ENCODE peak calls at places on chromosomes 4 and X, in five cellular contexts. H is brain microvascular endothelial cell, Z is cardiac muscle cell, D is fibroblast of pulmonary artery, G is aorta. I is an unnamed sample.
A peak's percentile ranks its signal among the peaks of the same experiment; 100 is the strongest.

GRCh38 chr4:7687796-7688195 is 251.9 kb downstream of the AFAP1 start:
- DNase-seq in H (no peak), Z (no peak), D (no peak), G (no peak), I (no peak)

GRCh38 chr4:186726440-186727148 is 2.9 kb upstream of the FAT1 start:
- DNase-seq in H (peak; percentile 79), Z (peak; percentile 85), D (peak; percentile 79), G (peak; percentile 90), I (peak; percentile 61)

GRCh38 chr4:84673475-84674230 is 90.7 kb downstream of the CDS1 start:
- DNase-seq in H (peak; percentile 75), Z (no peak), D (peak; percentile 90), G (no peak), I (no peak)

GRCh38 chr4:151098191-151098590 is 1.2 kb upstream of the RPS3A start:
- DNase-seq in H (no peak), Z (no peak), D (no peak), G (no peak), I (no peak)

GRCh38 chr4:108192056-108192455 is 23.3 kb upstream of the LEF1 start:
- DNase-seq in H (no peak), Z (no peak), D (no peak), G (no peak), I (no peak)

GRCh38 chrX:105209406-105209805 is 11.1 kb downstream of the TEX13A start:
- DNase-seq in H (no peak), Z (no peak), D (no peak), G (no peak), I (no peak)

GRCh38 chrX:24145340-24146186 is 4.0 kb upstream of the ZFX start:
- DNase-seq in H (peak; percentile 9), Z (no peak), D (peak; percentile 38), G (no peak), I (no peak)

GRCh38 chr4:109671350-109671749 is 31.9 kb downstream of the CASP6 start:
- DNase-seq in H (no peak), Z (no peak), D (no peak), G (no peak), I (no peak)

GRCh38 chr4:32429151-32429550 is 1709.0 kb downstream of the PCDH7 start:
- DNase-seq in H (no peak), Z (no peak), D (peak; percentile 60), G (no peak), I (no peak)

GRCh38 chr4:3343358-3343757 is 50.5 kb downstream of the RGS12 start:
- DNase-seq in H (no peak), Z (no peak), D (no peak), G (no peak), I (no peak)

GRCh38 chr4:94757192-94758140 is at the start of gene BMPR1B:
- DNase-seq in H (peak; percentile 46), Z (peak; percentile 74), D (peak; percentile 64), G (peak; percentile 83), I (peak; percentile 79)

GRCh38 chr4:52959545-52959944 is 97.4 kb downstream of the RASL11B start:
- DNase-seq in H (no peak), Z (no peak), D (peak; percentile 44), G (no peak), I (no peak)

GRCh38 chrX:352582-353314 is 34.0 kb downstream of the PPP2R3B start:
- DNase-seq in H (no peak), Z (no peak), D (no peak), G (peak; percentile 67), I (no peak)

GRCh38 chrX:134025986-134026731 is 40.8 kb upstream of the GPC3 start:
- DNase-seq in H (no peak), Z (peak; percentile 22), D (no peak), G (no peak), I (peak; percentile 59)

GRCh38 chr4:79964020-79964714 is 108.9 kb downstream of the ANTXR2 start:
- DNase-seq in H (no peak), Z (no peak), D (no peak), G (no peak), I (no peak)

GRCh38 chrX:124093222-124093621 is 131.7 kb downstream of the STAG2 start:
- DNase-seq in H (no peak), Z (no peak), D (no peak), G (no peak), I (no peak)

GRCh38 chrX:1442016-1442665 is 10.6 kb downstream of the ASMTL start:
- DNase-seq in H (no peak), Z (no peak), D (no peak), G (peak; percentile 46), I (no peak)

GRCh38 chr4:106365613-106366012 is 3.0 kb downstream of the GIMD1 start:
- DNase-seq in H (peak; percentile 83), Z (peak; percentile 44), D (peak; percentile 92), G (no peak), I (no peak)

GRCh38 chr4:146445198-146446150 is 76.3 kb downstream of the SLC10A7 start:
- DNase-seq in H (no peak), Z (no peak), D (no peak), G (peak; percentile 61), I (no peak)

GRCh38 chrX:27186671-27187070 is 276.5 kb downstream of the PPP4R3C start:
- DNase-seq in H (peak; percentile 38), Z (peak; percentile 28), D (peak; percentile 46), G (no peak), I (peak; percentile 9)

GRCh38 chr4:53804719-53805118 is 213.4 kb upstream of the LNX1 start:
- DNase-seq in H (no peak), Z (no peak), D (peak; percentile 28), G (no peak), I (peak; percentile 68)

GRCh38 chrX:115642895-115643530 is 82.0 kb downstream of the PLS3 start:
- DNase-seq in H (peak; percentile 66), Z (peak; percentile 54), D (peak; percentile 74), G (no peak), I (peak; percentile 83)

GRCh38 chr4:24917076-24917856 is 4.4 kb upstream of the CCDC149 start:
- DNase-seq in H (no peak), Z (peak; percentile 29), D (no peak), G (no peak), I (no peak)

GRCh38 chrX:51520393-51520792 is 24.0 kb upstream of the NUDT11 start:
- DNase-seq in H (no peak), Z (no peak), D (no peak), G (no peak), I (no peak)

GRCh38 chrX:133640161-133641015 is 225.1 kb upstream of the GPC4 start:
- DNase-seq in H (no peak), Z (no peak), D (no peak), G (no peak), I (no peak)

GRCh38 chr4:184444215-184444952 is 30.0 kb downstream of the IRF2 start:
- DNase-seq in H (no peak), Z (no peak), D (peak; percentile 33), G (no peak), I (no peak)

GRCh38 chrX:39688576-39689373 is 409.0 kb downstream of the BCOR start:
- DNase-seq in H (no peak), Z (peak; percentile 93), D (peak; percentile 40), G (peak; percentile 85), I (peak; percentile 70)

GRCh38 chr4:116599859-116600258 is 485.5 kb downstream of the TRAM1L1 start:
- DNase-seq in H (no peak), Z (no peak), D (no peak), G (no peak), I (peak; percentile 44)

GRCh38 chr4:166622425-166622977 is 611.8 kb downstream of the SPOCK3 start:
- DNase-seq in H (no peak), Z (no peak), D (no peak), G (no peak), I (no peak)

GRCh38 chr4:39655866-39656265 is 17.2 kb upstream of the SMIM14 start:
- DNase-seq in H (no peak), Z (no peak), D (no peak), G (no peak), I (no peak)

GRCh38 chr4:39660757-39661156 is 22.1 kb upstream of the SMIM14 start:
- DNase-seq in H (no peak), Z (no peak), D (no peak), G (no peak), I (no peak)

GRCh38 chr4:39657465-39657864 is 18.8 kb upstream of the SMIM14 start:
- DNase-seq in H (no peak), Z (no peak), D (no peak), G (no peak), I (no peak)

GRCh38 chr4:39660045-39660444 is 21.4 kb upstream of the SMIM14 start:
- DNase-seq in H (no peak), Z (no peak), D (no peak), G (no peak), I (no peak)

DNA sequence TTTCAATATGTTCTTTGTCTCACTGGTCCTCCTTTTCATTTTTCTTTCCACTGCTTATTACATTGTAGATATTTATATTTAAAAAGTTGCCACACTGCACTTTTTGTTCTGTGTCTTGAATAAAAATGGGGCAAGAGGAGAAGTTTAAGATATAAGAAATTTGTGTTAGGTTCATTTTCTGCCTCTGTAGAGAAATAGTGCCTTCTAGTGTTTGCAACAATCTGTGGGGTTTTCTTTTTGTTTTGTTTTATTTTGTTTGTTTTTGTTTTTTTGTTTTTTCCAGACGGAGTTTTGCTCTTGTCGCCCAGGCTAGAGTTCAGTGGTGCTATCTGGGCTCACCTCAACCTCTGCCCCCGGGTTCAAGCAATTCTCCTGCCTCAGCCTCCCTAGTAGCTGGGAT is 20.1 kb upstream of the SMIM14 start:
- DNase-seq in H (no peak), Z (no peak), D (peak; percentile 49), G (no peak), I (no peak)
- H3K4me3 ChIP-seq in H (no peak overlapping the region), Z (no peak overlapping the region), D (no peak overlapping the region), G (no peak overlapping the region), I (no peak overlapping the region)

GRCh38 chr4:826508-827208 is 729 bp upstream of the CPLX1 start:
- DNase-seq in H (no peak), Z (peak; percentile 40), D (no peak), G (peak; percentile 55), I (no peak)
- H3K4me3 ChIP-seq in H (no peak overlapping the region), Z (peak overlapping the region; percentile 38), D (no peak overlapping the region), G (no peak overlapping the region), I (no peak overlapping the region)

GRCh38 chr4:139889901-139890300 is 224.3 kb downstream of the MGST2 start:
- DNase-seq in H (no peak), Z (no peak), D (no peak), G (no peak), I (no peak)
- H3K4me3 ChIP-seq in H (no peak overlapping the region), Z (no peak overlapping the region), D (no peak overlapping the region), G (no peak overlapping the region), I (no peak overlapping the region)

GRCh38 chrX:132483523-132483922 is 5.3 kb downstream of the MBNL3 start:
- DNase-seq in H (no peak), Z (no peak), D (no peak), G (no peak), I (no peak)

GRCh38 chrX:132483951-132484350 is 4.9 kb downstream of the MBNL3 start:
- DNase-seq in H (no peak), Z (no peak), D (no peak), G (no peak), I (no peak)

GRCh38 chrX:132482632-132483031 is 6.2 kb downstream of the MBNL3 start:
- DNase-seq in H (no peak), Z (no peak), D (no peak), G (no peak), I (no peak)

GRCh38 chrX:132480581-132481203 is 8.1 kb downstream of the MBNL3 start:
- DNase-seq in H (no peak), Z (peak; percentile 22), D (peak; percentile 49), G (no peak), I (peak; percentile 48)

DNA sequence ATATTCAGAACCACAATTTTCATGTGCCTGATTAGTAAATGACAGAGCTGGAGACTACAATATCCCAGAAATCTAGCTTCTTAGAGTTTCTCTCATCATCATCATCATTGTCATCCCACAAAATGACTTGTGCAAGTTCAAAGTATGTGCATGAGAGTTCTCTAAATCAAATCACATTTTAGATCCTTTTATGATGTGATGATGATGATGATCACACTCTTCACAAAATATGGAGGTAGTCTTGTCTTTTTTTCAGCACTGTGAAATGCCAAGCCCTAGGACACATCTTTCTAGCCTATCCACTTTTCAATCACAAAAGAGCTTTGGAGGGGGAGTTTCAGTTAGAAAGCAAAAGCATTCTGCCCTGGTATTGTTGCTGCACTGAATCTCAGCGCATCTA is 7.4 kb downstream of the MBNL3 start:
- DNase-seq in H (no peak), Z (no peak), D (no peak), G (no peak), I (no peak)
- H3K4me3 ChIP-seq in H (no peak overlapping the region), Z (no peak overlapping the region), D (no peak overlapping the region), G (no peak overlapping the region), I (no peak overlapping the region)